ENCODE peak calls at places on chromosomes 1 and 21, in eight cellular contexts. J, V, S, K, C, U, F and Y are unnamed samples.

GRCh38 chr1:12088607-12089006 is 25.5 kb downstream of the TNFRSF8 start:
- DNase-seq in C (no peak), S (no peak), J (no peak), K (no peak), U (no peak), F (no peak), V (no peak), Y (no peak)

GRCh38 chr1:38451541-38451993 is 405.0 kb upstream of the POU3F1 start:
- DNase-seq in V (no peak), U (peak; percentile 61), K (no peak), S (no peak), C (no peak), J (peak; percentile 72), F (no peak), Y (peak; percentile 28)

GRCh38 chr1:51924455-51924854 is 45.9 kb upstream of the NRDC start:
- DNase-seq in U (no peak), S (no peak), V (peak; percentile 53), J (peak; percentile 56), F (no peak), K (no peak), C (peak; percentile 81), Y (no peak)

GRCh38 chr21:45293726-45294401 is 6.2 kb upstream of the POFUT2 start:
- DNase-seq in J (no peak), V (no peak), F (no peak), U (no peak), S (no peak), C (no peak), K (no peak), Y (no peak)

GRCh38 chr1:18001725-18002124 is 105.9 kb upstream of the IGSF21 start:
- DNase-seq in C (no peak), S (no peak), F (no peak), V (no peak), J (no peak), U (no peak), K (no peak), Y (no peak)

GRCh38 chr1:184753608-184754478 is 815 bp downstream of the EDEM3 start:
- DNase-seq in U (peak; percentile 30), S (peak; percentile 66), C (no peak), J (peak; percentile 8), K (peak; percentile 18), F (peak; percentile 70), V (peak; percentile 12), Y (no peak)

GRCh38 chr1:46137901-46138300 is 5.5 kb upstream of the PIK3R3 start:
- DNase-seq in S (no peak), U (peak; percentile 79), C (no peak), V (no peak), F (no peak), K (no peak), J (peak; percentile 9), Y (no peak)

GRCh38 chr1:66439028-66439427 is 94.9 kb upstream of the SGIP1 start:
- DNase-seq in S (no peak), V (peak; percentile 70), F (peak; percentile 72), K (no peak), U (peak; percentile 16), J (no peak), C (peak; percentile 38), Y (peak; percentile 14)

GRCh38 chr1:193462629-193463320 is 276.4 kb upstream of the B3GALT2 start:
- DNase-seq in K (no peak), C (no peak), J (peak; percentile 9), F (no peak), V (no peak), U (peak; percentile 37), S (no peak), Y (no peak)

GRCh38 chr1:9881838-9882249 is 28.2 kb downstream of the CTNNBIP1 start:
- DNase-seq in V (peak; percentile 79), C (peak; percentile 59), S (no peak), K (no peak), F (no peak), U (peak; percentile 61), J (peak; percentile 58), Y (no peak)

GRCh38 chr1:106755682-106756406 is 300.6 kb upstream of the PRMT6 start:
- DNase-seq in J (peak; percentile 61), V (peak; percentile 87), C (peak; percentile 38), F (no peak), S (no peak), U (peak; percentile 67), K (no peak), Y (peak; percentile 52)

DNA sequence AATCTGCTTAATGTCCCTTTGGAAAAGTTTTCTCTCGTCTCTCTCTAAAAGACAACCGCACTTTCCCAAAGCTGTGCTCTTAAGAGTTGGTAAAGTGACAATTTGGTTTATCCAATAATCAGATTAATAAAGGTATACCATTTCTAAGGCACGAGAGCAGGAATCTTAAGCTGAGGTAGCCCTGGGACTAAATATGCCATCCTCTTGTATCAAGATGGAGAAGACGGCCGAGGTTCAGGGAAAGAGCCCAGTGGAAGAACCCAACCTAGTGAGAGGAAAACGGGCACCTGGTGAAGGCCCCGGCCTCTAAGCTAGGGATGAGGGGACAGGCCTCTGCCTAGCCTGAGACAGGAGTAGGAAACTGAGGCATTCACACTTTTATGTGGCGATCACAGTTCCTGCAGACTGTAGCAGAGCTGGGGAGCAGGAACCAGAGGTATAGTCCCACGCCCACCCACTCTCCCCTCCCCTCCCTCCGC is 334 bp upstream of the SARS1 start:
- DNase-seq in V (no peak), C (no peak), K (no peak), F (no peak), J (no peak), S (no peak), U (no peak), Y (no peak)
- H3K4me3 ChIP-seq in V (peak overlapping the region; percentile 96), C (peak overlapping the region; percentile 100), K (peak overlapping the region; percentile 91), F (peak overlapping the region; percentile 71), J (peak overlapping the region; percentile 97), S (peak overlapping the region; percentile 89), U (peak overlapping the region; percentile 11), Y (peak overlapping the region; percentile 93)

GRCh38 chr1:151907363-151908139 is 1.8 kb downstream of the THEM4 start:
- DNase-seq in U (no peak), F (no peak), V (no peak), C (no peak), J (no peak), K (no peak), S (no peak), Y (no peak)
- H3K4me3 ChIP-seq in U (no peak overlapping the region), F (no peak overlapping the region), V (no peak overlapping the region), C (no peak overlapping the region), J (no peak overlapping the region), K (no peak overlapping the region), S (no peak overlapping the region), Y (no peak overlapping the region)

GRCh38 chr21:34021726-34022125 is 51.7 kb upstream of the MRPS6 start:
- DNase-seq in F (no peak), J (no peak), V (peak; percentile 44), U (no peak), C (no peak), S (no peak), K (no peak), Y (no peak)

GRCh38 chr21:34020934-34021553 is 52.3 kb upstream of the MRPS6 start:
- DNase-seq in U (no peak), S (no peak), K (no peak), F (no peak), J (no peak), C (no peak), V (no peak), Y (no peak)

GRCh38 chr21:34018910-34019309 is 54.5 kb upstream of the MRPS6 start:
- DNase-seq in C (no peak), S (no peak), F (no peak), K (no peak), J (no peak), V (no peak), U (no peak), Y (no peak)

GRCh38 chr21:34019402-34019801 is 54.0 kb upstream of the MRPS6 start:
- DNase-seq in F (no peak), C (no peak), V (no peak), K (no peak), U (no peak), S (no peak), J (no peak), Y (no peak)

DNA sequence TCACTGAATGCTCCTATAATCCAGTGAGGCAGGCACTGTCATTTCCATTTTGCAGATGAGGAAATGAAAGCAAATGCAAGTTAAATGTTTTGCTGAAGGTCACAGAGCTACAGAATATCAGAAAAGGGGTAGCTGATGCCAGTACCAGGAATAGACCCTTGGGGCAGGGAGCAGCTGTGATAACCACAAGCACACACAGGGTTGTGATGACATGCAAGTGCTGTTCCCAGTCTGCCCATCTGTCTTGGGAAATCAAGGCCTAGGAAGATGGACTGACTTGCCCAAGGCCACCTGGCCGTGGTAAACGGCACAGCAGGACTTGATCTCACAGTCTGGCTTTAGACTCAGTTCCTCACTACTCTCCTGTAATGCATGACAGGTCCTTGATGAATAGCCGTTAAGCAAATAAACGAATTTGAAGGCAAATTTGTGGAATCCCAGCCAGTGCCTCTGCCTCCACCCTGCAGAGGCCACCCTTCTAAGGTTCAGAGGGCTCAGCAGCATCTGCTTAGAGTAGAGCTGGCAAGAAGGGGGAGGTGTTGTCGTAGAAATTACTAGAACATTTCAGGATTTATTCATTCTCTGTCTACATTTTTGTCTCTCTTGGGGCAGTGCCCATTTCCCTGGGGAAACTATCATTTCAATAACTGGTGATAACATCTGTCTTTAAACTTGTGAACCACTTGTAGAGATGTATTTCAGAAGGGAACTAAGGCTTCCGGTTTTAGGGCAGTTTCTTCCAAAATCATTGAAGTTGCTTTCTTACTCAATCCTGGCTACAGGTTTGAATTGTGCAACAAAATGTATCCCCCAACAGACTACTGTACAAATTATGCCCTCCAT is 53.2 kb upstream of the MRPS6 start:
- DNase-seq in J (no peak), V (no peak), K (no peak), S (no peak), F (peak; percentile 79), U (no peak), C (no peak), Y (peak; percentile 66)
- H3K4me3 ChIP-seq in J (no peak overlapping the region), V (no peak overlapping the region), K (no peak overlapping the region), S (no peak overlapping the region), F (no peak overlapping the region), U (no peak overlapping the region), C (no peak overlapping the region), Y (no peak overlapping the region)

DNA sequence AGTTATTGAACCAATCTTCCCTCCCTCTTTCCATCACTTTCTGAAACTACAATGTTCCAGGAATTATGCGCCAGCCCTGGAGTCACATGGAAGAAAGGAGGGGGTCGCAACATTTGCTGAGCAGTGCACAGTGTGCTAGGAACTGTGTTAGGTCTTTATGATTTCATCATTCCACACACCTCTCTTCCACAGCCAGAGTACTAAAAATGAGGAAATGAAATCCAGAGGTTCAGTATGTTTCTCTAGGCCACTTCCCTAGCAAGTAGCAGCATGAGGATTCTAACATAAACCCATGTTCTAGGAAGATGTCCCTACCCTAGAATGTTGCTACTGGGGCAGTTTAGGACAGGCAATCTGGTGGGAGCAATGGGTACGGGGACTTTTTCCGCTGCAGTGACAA is 158.1 kb downstream of the SLC45A1 start:
- DNase-seq in U (no peak), K (no peak), F (no peak), S (no peak), V (no peak), J (no peak), C (no peak), Y (no peak)
- H3K4me3 ChIP-seq in U (no peak overlapping the region), K (no peak overlapping the region), F (no peak overlapping the region), S (no peak overlapping the region), V (no peak overlapping the region), J (no peak overlapping the region), C (no peak overlapping the region), Y (no peak overlapping the region)